ENCODE peak calls at places on chromosomes 3 and 15, in four cellular contexts. M is stomach, R is K562, Q is breast epithelium. F is an unnamed sample.

GRCh38 chr3:18062289-18063025 is 320.0 kb upstream of the TBC1D5 start:
- DNase-seq in M (no peak), R (no peak), Q (no peak), F (no peak)

GRCh38 chr3:27813255-27813654 is 91.1 kb upstream of the EOMES start:
- DNase-seq in M (no peak), R (no peak), Q (no peak), F (no peak)

GRCh38 chr3:100656945-100657344 is 47.5 kb downstream of the ADGRG7 start:
- DNase-seq in M (no peak), R (no peak), Q (no peak), F (no peak)

GRCh38 chr3:166274342-166274741 is 437.1 kb upstream of the BCHE start:
- DNase-seq in M (no peak), R (no peak), Q (no peak), F (no peak)

GRCh38 chr3:5239602-5240001 is 52.1 kb downstream of the EDEM1 start:
- DNase-seq in M (no peak), R (no peak), Q (no peak), F (no peak)

GRCh38 chr3:153756816-153757215 is 364.4 kb upstream of the ARHGEF26 start:
- DNase-seq in M (no peak), R (no peak), Q (no peak), F (no peak)

GRCh38 chr3:20080956-20081554 is 40.8 kb downstream of the KAT2B start:
- DNase-seq in M (peak), R (no peak), Q (peak), F (no peak)

GRCh38 chr15:88187195-88187594 is 69.3 kb downstream of the NTRK3 start:
- DNase-seq in M (no peak), R (no peak), Q (no peak), F (no peak)

GRCh38 chr3:16101295-16102186 is 72.9 kb upstream of the GALNT15 start:
- DNase-seq in M (no peak), R (no peak), Q (no peak), F (no peak)

GRCh38 chr15:75195766-75196241 is 5.9 kb upstream of the C15orf39 start:
- DNase-seq in M (no peak), R (no peak), Q (no peak), F (no peak)

GRCh38 chr3:125013095-125013494 is 42.7 kb downstream of the HEG1 start:
- DNase-seq in M (no peak), R (no peak), Q (no peak), F (no peak)

GRCh38 chr3:153429821-153430220 is 267.8 kb downstream of the RAP2B start:
- DNase-seq in M (no peak), R (no peak), Q (no peak), F (no peak)

GRCh38 chr3:52117537-52117936 is 36.7 kb downstream of the POC1A start:
- DNase-seq in M (no peak), R (no peak), Q (no peak), F (no peak)

GRCh38 chr3:107443461-107443860 is 66.2 kb downstream of the CCDC54 start:
- DNase-seq in M (no peak), R (no peak), Q (no peak), F (no peak)

GRCh38 chr3:32303977-32304376 is 65.5 kb downstream of the CMTM8 start:
- DNase-seq in M (no peak), R (no peak), Q (no peak), F (no peak)

GRCh38 chr3:155891341-155891740 is 20.9 kb downstream of the GMPS start:
- DNase-seq in M (no peak), R (no peak), Q (no peak), F (no peak)

GRCh38 chr3:33660035-33660434 is 58.0 kb downstream of the CLASP2 start:
- DNase-seq in M (no peak), R (no peak), Q (no peak), F (no peak)

GRCh38 chr3:30557904-30558303 is 48.5 kb upstream of the TGFBR2 start:
- DNase-seq in M (no peak), R (no peak), Q (no peak), F (no peak)

DNA sequence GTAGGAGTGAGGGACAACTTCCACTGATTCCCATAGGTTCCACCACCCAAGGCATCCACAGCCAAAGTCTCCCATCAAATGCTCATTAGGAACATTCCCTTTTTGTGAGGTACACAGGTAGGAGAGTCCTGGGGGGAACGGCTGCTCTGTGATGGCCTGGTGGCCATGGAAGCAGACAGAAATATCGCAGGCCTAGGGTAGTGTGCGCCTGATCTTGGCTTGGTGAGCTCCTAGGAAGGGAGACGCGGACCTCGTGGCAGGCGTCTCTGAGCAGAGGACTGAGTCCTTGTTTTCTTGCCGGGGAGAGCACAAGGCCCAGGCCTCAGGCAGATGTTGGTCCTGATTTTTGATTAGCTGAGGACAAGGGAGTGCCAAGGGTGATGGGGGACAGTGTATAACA is 99.5 kb downstream of the SNRPN start:
- DNase-seq in M (peak), R (no peak), Q (no peak), F (no peak)
- TF ChIP-seq POLR2AphosphoS5 in M (no peak), R (no peak), Q (no peak), F (no peak)

DNA sequence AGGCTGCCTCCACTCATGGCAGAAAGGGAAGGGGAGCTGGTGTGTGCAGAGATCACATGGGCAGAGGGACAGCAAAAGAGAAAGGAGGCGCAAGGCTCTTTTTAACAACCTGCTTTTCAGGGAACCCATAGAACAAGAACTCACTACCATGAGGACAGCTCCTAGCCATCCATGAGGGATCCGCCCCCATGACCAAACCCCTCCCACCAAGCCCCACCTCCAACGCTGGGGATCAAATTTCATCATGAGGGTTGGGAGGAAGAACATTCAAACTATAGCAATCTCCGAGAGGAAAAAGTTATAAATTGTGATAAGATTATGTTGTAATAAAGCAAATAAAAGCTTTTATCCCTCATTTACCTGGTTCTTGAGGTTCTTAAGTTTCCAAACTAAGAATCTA is 84.7 kb upstream of the LMCD1 start:
- DNase-seq in M (peak), R (peak), Q (no peak), F (no peak)
- H3K4me3 ChIP-seq in M (no peak), R (no peak), Q (peak), F (no peak)

GRCh38 chr3:157515398-157515797 is 12.2 kb upstream of the VEPH1 start:
- DNase-seq in M (no peak), R (no peak), Q (no peak), F (no peak)
- TF ChIP-seq POLR2AphosphoS5 in M (no peak), R (no peak), Q (no peak), F (no peak)

GRCh38 chr3:150114873-150115570 is 144.3 kb upstream of the PFN2 start:
- DNase-seq in M (no peak), R (no peak), Q (no peak), F (no peak)
- H3K4me3 ChIP-seq in M (no peak), R (no peak), Q (no peak), F (no peak)